ENCODE peak calls at places on chromosomes 11 and 22, in six cellular contexts. U, F, J, I, X and O are unnamed samples.
A peak's percentile ranks its signal among the peaks of the same experiment; 100 is the strongest.

GRCh38 chr11:46537851-46538295 is 56.0 kb downstream of the AMBRA1 start:
- DNase-seq in U (no peak), F (peak; percentile 63), J (peak; percentile 63), I (no peak), X (peak; percentile 75), O (peak; percentile 78)

GRCh38 chr11:63858628-63859550 is 20.0 kb downstream of the MARK2 start:
- DNase-seq in U (no peak), F (no peak), J (peak; percentile 33), I (no peak), X (peak; percentile 80), O (no peak)

GRCh38 chr22:21951931-21952465 is 650 bp downstream of the PPM1F start:
- DNase-seq in U (no peak), F (peak; percentile 52), J (peak; percentile 63), I (no peak), X (peak; percentile 51), O (no peak)

GRCh38 chr11:120798854-120799253 is 225.0 kb upstream of the TBCEL start:
- DNase-seq in U (no peak), F (no peak), J (no peak), I (no peak), X (no peak), O (no peak)

GRCh38 chr11:45593992-45594391 is 71.4 kb downstream of the CHST1 start:
- DNase-seq in U (no peak), F (no peak), J (no peak), I (no peak), X (no peak), O (no peak)

GRCh38 chr22:30733081-30733680 is 38.5 kb downstream of the OSBP2 start:
- DNase-seq in U (no peak), F (no peak), J (peak; percentile 88), I (no peak), X (peak; percentile 72), O (peak; percentile 88)

GRCh38 chr22:44394246-44395115 is 81.7 kb upstream of the SHISAL1 start:
- DNase-seq in U (no peak), F (no peak), J (no peak), I (no peak), X (no peak), O (no peak)

GRCh38 chr11:47768090-47768620 is 1.0 kb upstream of the FNBP4 start:
- DNase-seq in U (no peak), F (peak; percentile 43), J (peak; percentile 68), I (peak; percentile 33), X (peak; percentile 94), O (peak; percentile 26)

GRCh38 chr11:104432526-104432925 is 268.6 kb upstream of the PDGFD start:
- DNase-seq in U (no peak), F (no peak), J (no peak), I (no peak), X (no peak), O (no peak)

DNA sequence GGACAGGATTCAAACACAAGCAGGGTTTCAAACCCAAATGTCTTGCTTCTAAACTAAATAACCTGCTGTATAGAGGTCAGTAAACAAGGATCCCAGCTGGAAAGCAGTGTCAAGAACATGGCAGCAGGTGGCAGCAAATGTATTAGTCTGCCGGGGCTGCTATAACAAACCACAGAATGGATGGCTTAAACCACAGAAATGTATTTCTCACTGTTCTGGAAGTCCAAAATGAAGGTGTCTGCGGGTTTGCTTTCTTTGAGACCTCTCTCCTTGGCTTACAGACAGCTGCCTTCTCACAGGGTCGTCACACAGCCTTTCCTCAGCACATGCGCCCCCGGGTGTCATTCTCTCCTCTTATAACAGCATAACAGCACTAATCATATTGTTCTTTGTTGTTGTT is 65.1 kb upstream of the LRRC55 start:
- DNase-seq in U (no peak), F (peak; percentile 31), J (peak; percentile 69), I (no peak), X (peak; percentile 57), O (peak; percentile 16)
- TF ChIP-seq CTCF in U (peak; percentile 53), F (peak; percentile 15), J (peak; percentile 39), I (peak; percentile 37), X (peak; percentile 44), O (peak; percentile 49)

GRCh38 chr11:12122083-12122482 is 11.7 kb downstream of the MICAL2 start:
- DNase-seq in U (no peak), F (peak; percentile 51), J (no peak), I (no peak), X (no peak), O (no peak)
- TF ChIP-seq CTCF in U (peak; percentile 57), F (peak; percentile 37), J (peak; percentile 27), I (peak; percentile 30), X (peak; percentile 43), O (peak; percentile 53)

GRCh38 chr11:59223611-59224010 is 10.9 kb upstream of the MPEG1 start:
- DNase-seq in U (no peak), F (no peak), J (no peak), I (no peak), X (no peak), O (no peak)

GRCh38 chr11:59219836-59220235 is 7.1 kb upstream of the MPEG1 start:
- DNase-seq in U (no peak), F (no peak), J (no peak), I (no peak), X (no peak), O (no peak)

GRCh38 chr11:59223177-59223576 is 10.4 kb upstream of the MPEG1 start:
- DNase-seq in U (no peak), F (no peak), J (no peak), I (no peak), X (no peak), O (no peak)

GRCh38 chr11:59222464-59223065 is 9.8 kb upstream of the MPEG1 start:
- DNase-seq in U (no peak), F (no peak), J (no peak), I (no peak), X (no peak), O (no peak)

GRCh38 chr11:59221438-59221837 is 8.7 kb upstream of the MPEG1 start:
- DNase-seq in U (no peak), F (no peak), J (peak; percentile 25), I (no peak), X (no peak), O (no peak)
- TF ChIP-seq CTCF in U (no peak), F (no peak), J (peak; percentile 31), I (no peak), X (no peak), O (no peak)

DNA sequence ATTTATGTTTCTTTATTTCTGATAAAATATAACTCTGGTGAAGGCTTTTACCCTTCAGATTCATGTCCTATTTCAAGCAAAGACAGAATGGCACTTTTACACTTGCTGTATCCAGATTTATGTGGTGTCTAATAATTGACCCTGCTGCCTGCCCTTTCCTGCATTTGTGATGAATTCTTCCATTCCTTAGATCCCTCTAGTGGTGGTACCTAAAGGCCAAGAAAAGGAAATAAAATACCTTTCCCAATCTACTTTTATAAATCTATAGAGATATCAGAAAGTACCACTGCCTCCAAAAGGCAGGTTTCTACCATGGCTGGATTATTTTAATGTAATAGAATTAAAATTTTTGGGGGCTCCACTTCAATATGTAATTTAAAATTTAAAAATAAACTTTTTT is 34.2 kb downstream of the CCDC81 start:
- DNase-seq in U (no peak), F (no peak), J (no peak), I (no peak), X (no peak), O (no peak)
- TF ChIP-seq CTCF in U (no peak), F (no peak), J (peak; percentile 31), I (peak; percentile 43), X (peak; percentile 17), O (peak; percentile 52)